ENCODE peak calls at places on chromosomes 6 and 20, in five cellular contexts. X is HCT116, T is astrocyte of the spinal cord, U is ascending aorta, K is dorsolateral prefrontal cortex. V is an unnamed sample.

GRCh38 chr20:62018437-62019143 is 47.1 kb downstream of the TAF4 start:
- DNase-seq in X (no peak), T (no peak), U (no peak), K (no peak), V (no peak)

GRCh38 chr20:50054626-50055511 is 58.1 kb downstream of the UBE2V1 start:
- DNase-seq in X (no peak), T (peak; percentile 81), U (no peak), K (peak; percentile 72), V (peak; percentile 38)

GRCh38 chr20:49323622-49324238 is 45.9 kb upstream of the ZNFX1 start:
- DNase-seq in X (peak; percentile 34), T (peak; percentile 76), U (peak; percentile 16), K (no peak), V (peak; percentile 56)

GRCh38 chr6:134310817-134311216 is 7.1 kb downstream of the SGK1 start:
- DNase-seq in X (no peak), T (no peak), U (no peak), K (no peak), V (no peak)

GRCh38 chr6:150185697-150186096 is 42.9 kb downstream of the PPP1R14C start:
- DNase-seq in X (no peak), T (no peak), U (no peak), K (no peak), V (no peak)

GRCh38 chr20:47027042-47027441 is 132.4 kb downstream of the EYA2 start:
- DNase-seq in X (no peak), T (no peak), U (no peak), K (no peak), V (no peak)

GRCh38 chr6:19399406-19399805 is 437.8 kb upstream of the ID4 start:
- DNase-seq in X (no peak), T (peak; percentile 83), U (no peak), K (peak; percentile 34), V (no peak)

GRCh38 chr20:57698191-57698866 is 11.5 kb downstream of the PMEPA1 start:
- DNase-seq in X (peak; percentile 94), T (peak; percentile 98), U (no peak), K (no peak), V (peak; percentile 94)

GRCh38 chr20:45036044-45036755 is 64.7 kb downstream of the KCNS1 start:
- DNase-seq in X (peak; percentile 74), T (peak; percentile 73), U (no peak), K (no peak), V (peak; percentile 45)

DNA sequence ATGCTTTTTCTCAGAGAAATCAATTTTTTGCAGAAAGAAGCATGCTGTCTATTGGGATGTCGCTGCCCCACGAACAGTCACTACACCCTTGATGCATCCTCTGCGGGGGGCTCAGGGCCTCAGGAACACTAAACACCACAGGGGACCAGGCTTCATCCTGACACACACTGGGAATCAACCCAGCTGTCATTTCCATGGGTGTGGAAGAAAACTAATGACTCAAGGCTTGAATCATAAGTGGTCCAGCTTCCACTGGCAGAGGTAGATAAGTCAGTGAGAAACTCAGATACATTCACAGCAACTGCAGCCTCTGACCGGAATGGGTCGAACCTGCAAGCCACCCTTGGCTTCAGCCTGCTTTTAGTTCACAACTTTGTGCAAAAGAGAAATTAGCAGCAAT is 81.3 kb upstream of the SPTLC3 start:
- DNase-seq in X (no peak), T (peak; percentile 40), U (no peak), K (no peak), V (no peak)
- TF ChIP-seq CTCF in X (no peak), T (no peak), U (no peak), K (no peak), V (no peak)

DNA sequence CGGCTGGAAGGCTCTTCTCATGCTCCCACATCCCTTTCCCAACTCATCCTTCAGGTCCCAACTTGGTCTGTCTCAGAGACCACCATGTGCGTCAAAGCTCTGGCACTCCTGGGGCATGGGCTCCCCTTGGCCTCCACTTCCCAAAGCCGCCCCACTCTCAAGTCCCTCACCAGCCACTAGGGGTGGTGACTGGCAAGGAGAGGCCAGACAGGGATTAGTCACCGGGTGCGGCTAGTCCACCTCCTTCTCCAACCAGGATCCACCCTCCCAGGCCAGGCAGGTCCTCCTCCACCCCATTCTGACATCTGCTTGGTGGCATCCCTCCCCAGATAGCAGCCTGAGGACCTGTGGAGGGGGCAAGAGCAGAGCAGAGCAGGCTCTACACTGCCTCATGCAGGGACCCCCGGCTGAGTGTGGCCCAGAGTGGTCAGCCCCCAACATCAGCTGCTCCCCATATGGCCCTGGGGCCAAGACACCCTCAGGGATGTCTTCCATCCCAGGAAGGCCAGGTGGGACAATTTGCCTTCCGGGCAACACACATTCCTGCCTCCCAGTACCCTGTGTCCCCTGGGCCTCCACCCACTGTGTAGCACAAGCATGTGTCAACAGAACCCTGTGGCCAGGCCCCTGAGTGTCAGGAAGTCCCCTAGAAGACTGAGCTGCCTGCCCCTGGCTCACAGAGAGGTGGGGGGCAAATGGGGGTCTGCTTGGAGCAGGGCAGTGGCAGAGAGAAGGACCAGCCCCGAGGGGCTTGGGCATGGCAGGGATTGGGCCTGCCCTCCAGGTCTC is 29.2 kb downstream of the YTHDF1 start:
- DNase-seq in X (peak; percentile 40), T (no peak), U (no peak), K (no peak), V (peak; percentile 70)
- TF ChIP-seq CTCF in X (peak; percentile 61), T (peak; percentile 4), U (no peak), K (no peak), V (peak; percentile 22)

GRCh38 chr6:126657556-126658129 is 317.7 kb downstream of the CENPW start:
- DNase-seq in X (peak; percentile 39), T (peak; percentile 47), U (no peak), K (no peak), V (peak; percentile 18)
- TF ChIP-seq CTCF in X (peak; percentile 67), T (peak; percentile 69), U (no peak), K (no peak), V (peak; percentile 30)

DNA sequence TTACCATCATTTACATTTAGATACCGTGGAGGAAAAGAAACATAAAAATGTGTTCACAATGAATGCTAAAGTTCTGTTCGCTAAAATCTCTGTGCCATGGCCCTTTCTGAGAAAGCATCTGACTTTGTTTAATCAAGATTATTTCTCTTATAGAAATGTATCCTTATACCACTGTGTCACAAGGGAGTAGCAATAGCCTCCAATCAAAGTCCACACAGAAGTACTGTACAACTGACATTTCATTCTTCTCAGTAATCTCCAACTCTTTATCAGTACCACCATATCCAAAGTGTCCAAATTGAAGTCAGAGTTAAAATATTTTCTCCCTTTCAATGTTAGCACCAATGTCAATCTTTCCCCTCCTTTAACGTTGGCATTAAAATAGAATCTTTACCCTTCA is 6.1 kb downstream of the FERMT1 start:
- DNase-seq in X (no peak), T (no peak), U (no peak), K (no peak), V (no peak)
- TF ChIP-seq CTCF in X (no peak), T (no peak), U (no peak), K (no peak), V (no peak)

GRCh38 chr6:8738951-8739350 is 303.6 kb upstream of the SLC35B3 start:
- DNase-seq in X (no peak), T (no peak), U (no peak), K (no peak), V (no peak)

GRCh38 chr6:8739454-8739853 is 304.1 kb upstream of the SLC35B3 start:
- DNase-seq in X (no peak), T (no peak), U (no peak), K (no peak), V (no peak)

GRCh38 chr6:8743146-8743745 is 307.9 kb upstream of the SLC35B3 start:
- DNase-seq in X (peak; percentile 8), T (no peak), U (no peak), K (no peak), V (peak; percentile 1)
- TF ChIP-seq CTCF in X (peak; percentile 23), T (no peak), U (no peak), K (no peak), V (no peak)

DNA sequence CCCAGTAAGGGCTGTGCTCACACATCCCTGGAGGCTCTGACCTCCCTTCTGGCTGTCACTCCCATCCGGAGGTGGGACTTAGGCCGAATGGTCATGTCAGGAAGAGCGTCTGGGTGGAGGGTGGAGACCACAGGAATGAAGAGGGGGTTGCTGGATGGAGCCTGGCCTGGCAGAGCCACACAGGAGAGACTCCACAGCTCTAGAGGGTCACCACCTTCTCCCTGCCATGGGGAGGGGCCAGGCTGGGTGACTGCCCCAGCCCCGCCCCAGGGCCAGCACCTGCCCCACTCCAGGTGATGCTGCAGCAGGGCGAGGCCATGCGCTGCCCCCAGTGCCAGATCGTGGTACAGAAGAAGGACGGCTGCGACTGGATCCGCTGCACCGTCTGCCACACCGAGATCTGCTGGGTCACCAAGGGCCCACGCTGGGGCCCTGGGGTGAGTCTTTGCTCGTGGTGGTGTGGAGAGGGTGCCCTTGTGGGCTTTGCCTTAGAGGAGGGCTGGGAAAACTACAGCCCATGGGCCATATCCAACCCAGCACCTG is 20.6 kb downstream of the RBCK1 start:
- DNase-seq in X (no peak), T (no peak), U (no peak), K (no peak), V (no peak)
- TF ChIP-seq CTCF in X (peak; percentile 30), T (no peak), U (no peak), K (no peak), V (no peak)

V was measured in Calu3.